ENCODE peak calls at places on chromosomes 2 and 18, in six cellular contexts. One of them, this sample, is unnamed.

GRCh38 chr2:105761931-105762515 is 17.3 kb downstream of the NCK2 start:
- DNase-seq in MV-4-11: no peak
- DNase-seq in activated T-cell treated with anti-CD3 and anti-CD28 coated beads, Interleukin-2, amount 50 U/mL, for 4 hours: no peak
- DNase-seq in heart right ventricle: no peak
- DNase-seq in A549: no peak
- DNase-seq in tibial artery: no peak
- DNase-seq in this sample: no peak

GRCh38 chr2:36770542-36771287 is 74.2 kb downstream of the VIT start:
- DNase-seq in A549: peak; percentile 74
- DNase-seq in heart right ventricle: no peak
- DNase-seq in activated T-cell treated with anti-CD3 and anti-CD28 coated beads, Interleukin-2, amount 50 U/mL, for 4 hours: peak; percentile 7
- DNase-seq in tibial artery: no peak
- DNase-seq in MV-4-11: peak; percentile 7
- DNase-seq in this sample: no peak

GRCh38 chr18:995641-996040 is 91.0 kb downstream of the ADCYAP1 start:
- DNase-seq in tibial artery: no peak
- DNase-seq in MV-4-11: peak; percentile 21
- DNase-seq in activated T-cell treated with anti-CD3 and anti-CD28 coated beads, Interleukin-2, amount 50 U/mL, for 4 hours: no peak
- DNase-seq in heart right ventricle: no peak
- DNase-seq in A549: no peak
- DNase-seq in this sample: no peak

GRCh38 chr18:62164296-62164695 is 22.6 kb downstream of the PIGN start:
- DNase-seq in A549: no peak
- DNase-seq in tibial artery: no peak
- DNase-seq in MV-4-11: no peak
- DNase-seq in heart right ventricle: no peak
- DNase-seq in activated T-cell treated with anti-CD3 and anti-CD28 coated beads, Interleukin-2, amount 50 U/mL, for 4 hours: no peak
- DNase-seq in this sample: no peak

GRCh38 chr2:102103992-102104871 is 38.3 kb upstream of the IL1R1 start:
- DNase-seq in activated T-cell treated with anti-CD3 and anti-CD28 coated beads, Interleukin-2, amount 50 U/mL, for 4 hours: peak; percentile 46
- DNase-seq in A549: no peak
- DNase-seq in MV-4-11: peak; percentile 92
- DNase-seq in heart right ventricle: peak; percentile 75
- DNase-seq in tibial artery: peak; percentile 87
- DNase-seq in this sample: peak; percentile 85

GRCh38 chr2:237919593-237919992 is 47.2 kb upstream of the UBE2F start:
- DNase-seq in heart right ventricle: no peak
- DNase-seq in A549: no peak
- DNase-seq in tibial artery: no peak
- DNase-seq in MV-4-11: peak; percentile 33
- DNase-seq in activated T-cell treated with anti-CD3 and anti-CD28 coated beads, Interleukin-2, amount 50 U/mL, for 4 hours: no peak
- DNase-seq in this sample: no peak

GRCh38 chr2:213251618-213252017 is 32.6 kb upstream of the SPAG16 start:
- DNase-seq in heart right ventricle: no peak
- DNase-seq in A549: peak; percentile 21
- DNase-seq in MV-4-11: peak; percentile 23
- DNase-seq in activated T-cell treated with anti-CD3 and anti-CD28 coated beads, Interleukin-2, amount 50 U/mL, for 4 hours: no peak
- DNase-seq in tibial artery: no peak
- DNase-seq in this sample: no peak

GRCh38 chr2:105712166-105712915 is 32.4 kb upstream of the NCK2 start:
- DNase-seq in MV-4-11: no peak
- DNase-seq in A549: no peak
- DNase-seq in activated T-cell treated with anti-CD3 and anti-CD28 coated beads, Interleukin-2, amount 50 U/mL, for 4 hours: no peak
- DNase-seq in heart right ventricle: no peak
- DNase-seq in tibial artery: no peak
- DNase-seq in this sample: no peak

GRCh38 chr2:12109363-12110017 is 363.1 kb downstream of the LPIN1 start:
- DNase-seq in heart right ventricle: no peak
- DNase-seq in activated T-cell treated with anti-CD3 and anti-CD28 coated beads, Interleukin-2, amount 50 U/mL, for 4 hours: no peak
- DNase-seq in A549: no peak
- DNase-seq in tibial artery: no peak
- DNase-seq in MV-4-11: no peak
- DNase-seq in this sample: no peak